ENCODE peak calls at places on chromosome 4, in five cellular contexts. L is body of pancreas, M is fibroblast of mammary gland, G is OCI-LY7, A is uterus. S is an unnamed sample.

GRCh38 chr4:119136541-119136940 is 909 bp downstream of the MYOZ2 start:
- DNase-seq in L (no peak), M (peak; percentile 61), G (no peak), A (no peak), S (no peak)

GRCh38 chr4:165493359-165493758 is 114.6 kb downstream of the CPE start:
- DNase-seq in L (peak; percentile 74), M (peak; percentile 53), G (peak; percentile 38), A (peak; percentile 43), S (peak; percentile 14)

GRCh38 chr4:145409393-145409792 is 72.3 kb upstream of the SMAD1 start:
- DNase-seq in L (no peak), M (no peak), G (no peak), A (no peak), S (no peak)

GRCh38 chr4:5793514-5793913 is 82.5 kb downstream of the EVC start:
- DNase-seq in L (no peak), M (no peak), G (no peak), A (no peak), S (no peak)

GRCh38 chr4:139619644-139620043 is 46.0 kb upstream of the MGST2 start:
- DNase-seq in L (no peak), M (peak; percentile 42), G (peak; percentile 44), A (no peak), S (no peak)

GRCh38 chr4:137934921-137935320 is 307.2 kb downstream of the SLC7A11 start:
- DNase-seq in L (no peak), M (no peak), G (no peak), A (no peak), S (no peak)

GRCh38 chr4:29311231-29311630 is 1408.9 kb upstream of the PCDH7 start:
- DNase-seq in L (no peak), M (peak; percentile 44), G (no peak), A (no peak), S (no peak)

GRCh38 chr4:120865985-120866384 is 56.5 kb downstream of the PRDM5 start:
- DNase-seq in L (no peak), M (no peak), G (peak; percentile 73), A (no peak), S (no peak)

GRCh38 chr4:170089274-170089742 is 448 bp downstream of the AADAT start:
- DNase-seq in L (peak; percentile 14), M (peak; percentile 41), G (no peak), A (no peak), S (no peak)

GRCh38 chr4:75051431-75051830 is 118.5 kb downstream of the PARM1 start:
- DNase-seq in L (no peak), M (no peak), G (no peak), A (no peak), S (no peak)

GRCh38 chr4:176385601-176386000 is 65.8 kb downstream of the SPCS3 start:
- DNase-seq in L (no peak), M (no peak), G (no peak), A (no peak), S (no peak)

GRCh38 chr4:70768301-70768948 is 46.7 kb downstream of the RUFY3 start:
- DNase-seq in L (no peak), M (peak; percentile 5), G (no peak), A (no peak), S (no peak)

GRCh38 chr4:57374866-57375595 is 264.8 kb upstream of the IGFBP7 start:
- DNase-seq in L (no peak), M (no peak), G (no peak), A (no peak), S (no peak)

GRCh38 chr4:119559044-119559647 is 69.5 kb downstream of the PDE5A start:
- DNase-seq in L (no peak), M (peak; percentile 71), G (peak; percentile 41), A (no peak), S (no peak)

GRCh38 chr4:4507923-4508322 is 33.9 kb downstream of the STX18 start:
- DNase-seq in L (no peak), M (no peak), G (peak; percentile 40), A (no peak), S (no peak)

GRCh38 chr4:74100531-74100930 is 1.5 kb upstream of the CXCL2 start:
- DNase-seq in L (no peak), M (no peak), G (no peak), A (no peak), S (no peak)

GRCh38 chr4:125041372-125041930 is 273.3 kb upstream of the FAT4 start:
- DNase-seq in L (no peak), M (no peak), G (no peak), A (no peak), S (no peak)

GRCh38 chr4:54228064-54228527 is 997 bp upstream of the PDGFRA start:
- DNase-seq in L (peak; percentile 64), M (peak; percentile 84), G (no peak), A (peak; percentile 85), S (peak; percentile 41)

GRCh38 chr4:54224960-54225670 is 4.0 kb upstream of the PDGFRA start:
- DNase-seq in L (no peak), M (no peak), G (no peak), A (peak; percentile 37), S (no peak)

GRCh38 chr4:54226399-54227260 is 2.5 kb upstream of the PDGFRA start:
- DNase-seq in L (peak; percentile 31), M (peak; percentile 90), G (no peak), A (peak; percentile 81), S (peak; percentile 54)

GRCh38 chr4:54227261-54228063 is 1.6 kb upstream of the PDGFRA start:
- DNase-seq in L (no peak), M (peak; percentile 82), G (no peak), A (peak; percentile 20), S (peak; percentile 28)

GRCh38 chr4:54225671-54226398 is 3.3 kb upstream of the PDGFRA start:
- DNase-seq in L (no peak), M (peak; percentile 32), G (no peak), A (peak; percentile 24), S (no peak)
- H3K4me3 ChIP-seq in L (no peak overlapping the region), M (peak overlapping the region; percentile 95), G (no peak overlapping the region), A (peak overlapping the region; percentile 59), S (peak overlapping the region; percentile 81)

DNA sequence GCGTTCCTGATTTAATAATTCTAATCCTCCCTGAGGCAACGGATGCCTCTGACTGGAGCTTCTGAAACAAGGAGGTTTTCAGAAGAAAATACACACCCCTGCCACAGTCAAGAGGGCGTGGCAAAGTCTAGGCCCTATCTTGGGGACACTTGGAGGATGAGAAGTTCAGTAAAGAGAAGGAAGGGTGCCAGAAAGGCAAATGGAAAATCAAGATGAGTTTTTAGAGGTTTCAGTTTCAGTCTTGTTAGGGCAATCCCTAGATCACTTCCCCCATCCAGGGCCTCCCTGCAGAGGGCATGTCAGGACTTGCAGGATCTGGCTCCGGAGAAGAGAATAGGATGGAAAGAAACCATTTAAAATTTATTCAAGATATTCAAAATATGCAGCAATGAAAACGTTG is 28.5 kb upstream of the FGF2 start:
- DNase-seq in L (no peak), M (peak; percentile 94), G (no peak), A (peak; percentile 44), S (peak; percentile 96)
- H3K4me3 ChIP-seq in L (no peak overlapping the region), M (no peak overlapping the region), G (no peak overlapping the region), A (peak overlapping the region; percentile 13), S (no peak overlapping the region)

DNA sequence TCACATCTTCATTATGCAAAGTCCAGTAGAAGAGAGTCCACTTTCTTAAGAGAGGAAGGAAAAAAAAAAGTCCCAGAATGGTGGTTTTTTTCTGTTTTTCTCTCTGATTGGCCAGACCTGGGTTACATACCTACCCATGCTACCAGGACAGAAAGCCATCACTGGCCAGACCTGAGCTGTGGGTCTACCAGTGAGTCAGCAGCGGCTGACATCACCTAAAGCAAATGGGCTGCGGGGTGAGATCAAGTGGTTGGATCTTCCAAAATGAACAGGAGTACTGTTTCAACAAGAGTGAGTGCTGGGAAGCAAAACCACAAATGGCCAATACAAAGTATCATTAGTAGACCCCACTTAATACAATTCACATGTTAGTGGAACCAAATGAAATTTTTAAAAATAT is 1.6 kb upstream of the NDST3 start:
- DNase-seq in L (no peak), M (peak; percentile 10), G (no peak), A (no peak), S (no peak)
- H3K4me3 ChIP-seq in L (no peak overlapping the region), M (no peak overlapping the region), G (no peak overlapping the region), A (no peak overlapping the region), S (no peak overlapping the region)

GRCh38 chr4:186840222-186840701 is 116.6 kb upstream of the FAT1 start:
- DNase-seq in L (no peak), M (peak; percentile 92), G (no peak), A (peak; percentile 69), S (no peak)
- H3K4me3 ChIP-seq in L (no peak overlapping the region), M (peak overlapping the region; percentile 59), G (no peak overlapping the region), A (peak overlapping the region; percentile 32), S (peak overlapping the region; percentile 4)

DNA sequence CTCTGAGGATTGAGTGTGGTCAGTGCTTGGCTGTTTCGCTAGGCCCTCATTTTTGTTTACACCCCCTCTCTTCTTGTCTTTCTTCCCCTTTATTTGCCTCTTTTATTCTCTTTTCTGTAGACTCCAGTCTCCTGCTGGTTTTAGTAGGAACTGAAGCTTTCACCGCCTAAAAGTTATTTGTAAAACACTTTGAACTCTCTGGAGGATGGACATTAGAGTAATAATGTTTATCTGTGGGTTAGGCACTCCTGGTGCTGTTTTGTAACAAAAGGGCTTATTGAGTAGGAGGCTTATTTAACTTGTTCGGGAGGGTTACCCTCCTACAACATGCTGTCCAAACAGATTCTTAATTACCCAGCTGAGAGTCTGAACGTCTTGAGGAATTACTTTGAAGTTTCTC is 1.6 kb upstream of the ARHGAP10 start:
- DNase-seq in L (no peak), M (no peak), G (no peak), A (no peak), S (no peak)
- H3K4me3 ChIP-seq in L (no peak overlapping the region), M (no peak overlapping the region), G (no peak overlapping the region), A (no peak overlapping the region), S (no peak overlapping the region)

GRCh38 chr4:304987-305680 is at the start of gene ZNF732:
- DNase-seq in L (peak; percentile 37), M (peak; percentile 85), G (no peak), A (peak; percentile 23), S (no peak)
- H3K4me3 ChIP-seq in L (no peak within 1 kb of the TSS), M (peak within 1 kb of the TSS; percentile 63), G (peak within 1 kb of the TSS; percentile 46), A (peak within 1 kb of the TSS; percentile 24), S (peak within 1 kb of the TSS; percentile 46)

GRCh38 chr4:86959588-86960500 is 25.0 kb downstream of the AFF1 start:
- DNase-seq in L (no peak), M (no peak), G (peak; percentile 37), A (no peak), S (no peak)
- H3K4me3 ChIP-seq in L (no peak overlapping the region), M (no peak overlapping the region), G (peak overlapping the region; percentile 60), A (no peak overlapping the region), S (no peak overlapping the region)

DNA sequence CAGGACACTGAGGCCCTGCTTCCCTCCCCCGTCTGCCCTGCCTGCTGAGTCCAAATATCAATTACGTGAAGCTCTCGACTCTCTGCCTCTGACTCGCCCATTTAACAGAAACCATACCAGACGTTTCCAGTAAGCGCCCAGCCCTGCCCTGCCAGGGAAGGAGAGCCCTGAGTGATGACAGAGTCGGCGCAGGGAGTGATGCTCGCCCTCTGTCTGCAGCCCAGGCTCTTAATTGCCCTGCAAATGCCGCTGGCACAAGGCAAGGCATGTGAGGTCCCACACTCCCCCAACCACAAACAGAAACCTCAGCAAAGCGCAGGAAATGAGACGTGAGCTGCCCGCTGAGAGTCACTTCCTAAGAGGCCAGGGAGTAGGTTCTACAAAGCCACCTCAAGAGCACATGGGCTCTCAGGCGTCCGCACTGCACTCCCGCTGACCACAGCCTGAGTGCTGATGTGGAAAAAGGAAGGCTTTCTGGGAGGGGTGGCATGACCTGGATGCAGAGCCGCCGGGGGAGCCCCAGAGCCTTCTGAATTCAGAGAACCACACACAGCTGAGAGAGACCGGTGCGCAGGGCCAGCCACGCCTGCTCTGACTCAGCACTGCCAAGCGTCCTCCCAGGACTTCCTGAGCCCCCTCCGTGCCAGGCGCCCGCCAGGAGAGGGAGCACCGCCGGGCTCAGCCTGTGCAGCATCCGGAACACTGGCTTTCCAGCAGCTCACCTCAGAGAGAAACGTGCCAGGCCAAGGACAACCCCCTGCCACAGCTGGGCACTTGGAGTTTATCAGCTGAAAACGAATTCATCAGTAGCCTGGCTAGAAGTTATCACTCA is 5.3 kb downstream of the ZFYVE28 start:
- DNase-seq in L (peak; percentile 79), M (peak; percentile 86), G (peak; percentile 39), A (peak; percentile 63), S (peak; percentile 81)
- H3K4me3 ChIP-seq in L (no peak overlapping the region), M (peak overlapping the region; percentile 28), G (peak overlapping the region; percentile 6), A (no peak overlapping the region), S (peak overlapping the region; percentile 37)

S was measured in AG09309.